ENCODE peak calls at places on chromosomes 5 and 9, in six cellular contexts. One of them, this sample, is unnamed.

GRCh38 chr9:108547736-108548135 is 308.1 kb downstream of the ACTL7B start:
- DNase-seq in COLO829: no peak
- DNase-seq in activated CD8-positive, alpha-beta memory T cell treated with anti-CD3 and anti-CD28 coated beads, Interleukin-2, amount 50 U/mL, for 48 hours: no peak
- DNase-seq in choroid plexus epithelial cell: no peak
- DNase-seq in mesendoderm: no peak
- DNase-seq in left ventricle myocardium inferior: no peak
- DNase-seq in this sample: no peak

GRCh38 chr9:9552665-9553064 is 1060.1 kb downstream of the PTPRD start:
- DNase-seq in COLO829: no peak
- DNase-seq in activated CD8-positive, alpha-beta memory T cell treated with anti-CD3 and anti-CD28 coated beads, Interleukin-2, amount 50 U/mL, for 48 hours: no peak
- DNase-seq in choroid plexus epithelial cell: no peak
- DNase-seq in mesendoderm: no peak
- DNase-seq in left ventricle myocardium inferior: no peak
- DNase-seq in this sample: no peak

GRCh38 chr5:15748266-15748665 is 248.3 kb downstream of the FBXL7 start:
- DNase-seq in COLO829: no peak
- DNase-seq in activated CD8-positive, alpha-beta memory T cell treated with anti-CD3 and anti-CD28 coated beads, Interleukin-2, amount 50 U/mL, for 48 hours: no peak
- DNase-seq in choroid plexus epithelial cell: no peak
- DNase-seq in mesendoderm: no peak
- DNase-seq in left ventricle myocardium inferior: no peak
- DNase-seq in this sample: no peak

GRCh38 chr5:178388381-178389030 is 155.9 kb upstream of the PHYKPL start:
- DNase-seq in COLO829: no peak
- DNase-seq in activated CD8-positive, alpha-beta memory T cell treated with anti-CD3 and anti-CD28 coated beads, Interleukin-2, amount 50 U/mL, for 48 hours: no peak
- DNase-seq in choroid plexus epithelial cell: peak
- DNase-seq in mesendoderm: peak
- DNase-seq in left ventricle myocardium inferior: peak
- DNase-seq in this sample: no peak

GRCh38 chr5:17216176-17216973 is 1.1 kb upstream of the BASP1 start:
- DNase-seq in COLO829: peak
- DNase-seq in activated CD8-positive, alpha-beta memory T cell treated with anti-CD3 and anti-CD28 coated beads, Interleukin-2, amount 50 U/mL, for 48 hours: peak
- DNase-seq in choroid plexus epithelial cell: peak
- DNase-seq in mesendoderm: peak
- DNase-seq in left ventricle myocardium inferior: peak
- DNase-seq in this sample: peak

GRCh38 chr9:6538666-6539071 is 106.9 kb downstream of the GLDC start:
- DNase-seq in COLO829: peak
- DNase-seq in activated CD8-positive, alpha-beta memory T cell treated with anti-CD3 and anti-CD28 coated beads, Interleukin-2, amount 50 U/mL, for 48 hours: no peak
- DNase-seq in choroid plexus epithelial cell: peak
- DNase-seq in mesendoderm: peak
- DNase-seq in left ventricle myocardium inferior: no peak
- DNase-seq in this sample: peak

GRCh38 chr5:136769900-136770684 is 404.7 kb upstream of the TRPC7 start:
- DNase-seq in COLO829: peak
- DNase-seq in activated CD8-positive, alpha-beta memory T cell treated with anti-CD3 and anti-CD28 coated beads, Interleukin-2, amount 50 U/mL, for 48 hours: peak
- DNase-seq in choroid plexus epithelial cell: peak
- DNase-seq in mesendoderm: peak
- DNase-seq in left ventricle myocardium inferior: peak
- DNase-seq in this sample: peak

GRCh38 chr5:160539431-160539830 is 117.8 kb downstream of the PTTG1 start:
- DNase-seq in COLO829: no peak
- DNase-seq in activated CD8-positive, alpha-beta memory T cell treated with anti-CD3 and anti-CD28 coated beads, Interleukin-2, amount 50 U/mL, for 48 hours: peak
- DNase-seq in choroid plexus epithelial cell: no peak
- DNase-seq in mesendoderm: no peak
- DNase-seq in left ventricle myocardium inferior: no peak
- DNase-seq in this sample: no peak

GRCh38 chr5:131524431-131524830 is 110.6 kb downstream of the RAPGEF6 start:
- DNase-seq in COLO829: no peak
- DNase-seq in activated CD8-positive, alpha-beta memory T cell treated with anti-CD3 and anti-CD28 coated beads, Interleukin-2, amount 50 U/mL, for 48 hours: no peak
- DNase-seq in choroid plexus epithelial cell: no peak
- DNase-seq in mesendoderm: no peak
- DNase-seq in left ventricle myocardium inferior: no peak
- DNase-seq in this sample: no peak

GRCh38 chr5:173671121-173671949 is 54.9 kb upstream of the BOD1 start:
- DNase-seq in COLO829: no peak
- DNase-seq in activated CD8-positive, alpha-beta memory T cell treated with anti-CD3 and anti-CD28 coated beads, Interleukin-2, amount 50 U/mL, for 48 hours: peak
- DNase-seq in choroid plexus epithelial cell: peak
- DNase-seq in mesendoderm: peak
- DNase-seq in left ventricle myocardium inferior: peak
- DNase-seq in this sample: no peak

GRCh38 chr9:20624201-20625002 is 2.1 kb upstream of the MLLT3 start:
- DNase-seq in COLO829: peak
- DNase-seq in activated CD8-positive, alpha-beta memory T cell treated with anti-CD3 and anti-CD28 coated beads, Interleukin-2, amount 50 U/mL, for 48 hours: no peak
- DNase-seq in choroid plexus epithelial cell: peak
- DNase-seq in mesendoderm: peak
- DNase-seq in left ventricle myocardium inferior: peak
- DNase-seq in this sample: peak

GRCh38 chr9:126703330-126704156 is 89.8 kb downstream of the LMX1B start:
- DNase-seq in COLO829: no peak
- DNase-seq in activated CD8-positive, alpha-beta memory T cell treated with anti-CD3 and anti-CD28 coated beads, Interleukin-2, amount 50 U/mL, for 48 hours: peak
- DNase-seq in choroid plexus epithelial cell: no peak
- DNase-seq in mesendoderm: no peak
- DNase-seq in left ventricle myocardium inferior: no peak
- DNase-seq in this sample: no peak

GRCh38 chr5:92662741-92663140 is 918.3 kb downstream of the NR2F1-AS1 start:
- DNase-seq in COLO829: no peak
- DNase-seq in activated CD8-positive, alpha-beta memory T cell treated with anti-CD3 and anti-CD28 coated beads, Interleukin-2, amount 50 U/mL, for 48 hours: no peak
- DNase-seq in choroid plexus epithelial cell: no peak
- DNase-seq in mesendoderm: no peak
- DNase-seq in left ventricle myocardium inferior: no peak
- DNase-seq in this sample: peak

This sample was measured in amniotic epithelial cell.